ENCODE peak calls at places on chromosomes 12 and 14, in five cellular contexts. F is left ventricle myocardium superior; B is AG09319; L is stimulated activated naive B cell treated with anti-CD40 and anti-IgM and Interleukin-4, amounts not matched to agents 10 μg/mL and 1 μg/mL and 100 μg/mL, for 72 hours; R is T-helper 1 cell. A is an unnamed sample.

GRCh38 chr14:36817071-36817930 is 155.6 kb downstream of the PAX9 start:
- DNase-seq in F (no peak), B (no peak), L (no peak), R (no peak), A (no peak)

GRCh38 chr12:111396726-111397445 is 8.8 kb upstream of the SH2B3 start:
- DNase-seq in F (peak), B (peak), L (peak), R (peak), A (peak)

GRCh38 chr12:18158774-18159557 is 69.0 kb upstream of the RERGL start:
- DNase-seq in F (no peak), B (no peak), L (no peak), R (no peak), A (no peak)

GRCh38 chr14:36579573-36580140 is 2.8 kb downstream of the NKX2-8 start:
- DNase-seq in F (no peak), B (no peak), L (no peak), R (no peak), A (no peak)

GRCh38 chr14:79295385-79295784 is 915.9 kb downstream of the DIO2 start:
- DNase-seq in F (no peak), B (no peak), L (no peak), R (no peak), A (no peak)

GRCh38 chr12:67048371-67048770 is 220.8 kb upstream of the CAND1 start:
- DNase-seq in F (no peak), B (no peak), L (no peak), R (no peak), A (no peak)

GRCh38 chr14:94157195-94157594 is 16.9 kb upstream of the PPP4R4 start:
- DNase-seq in F (no peak), B (no peak), L (no peak), R (no peak), A (no peak)

GRCh38 chr14:76924363-76925151 is 98.3 kb downstream of the LRRC74A start:
- DNase-seq in F (no peak), B (no peak), L (no peak), R (no peak), A (no peak)

GRCh38 chr14:99806040-99806439 is 12.8 kb downstream of the EML1 start:
- DNase-seq in F (no peak), B (no peak), L (no peak), R (no peak), A (no peak)

GRCh38 chr12:121453629-121454028 is 53.7 kb downstream of the RNF34 start:
- DNase-seq in F (peak), B (no peak), L (no peak), R (no peak), A (no peak)

GRCh38 chr14:24273422-24273998 is 2.1 kb upstream of the RABGGTA start:
- DNase-seq in F (no peak), B (no peak), L (no peak), R (no peak), A (no peak)

GRCh38 chr14:52821805-52822250 is 30.4 kb upstream of the GNPNAT1 start:
- DNase-seq in F (no peak), B (no peak), L (no peak), R (no peak), A (no peak)

GRCh38 chr12:116397148-116397547 is 119.7 kb upstream of the MED13L start:
- DNase-seq in F (no peak), B (no peak), L (no peak), R (no peak), A (no peak)

GRCh38 chr12:129772463-129773169 is 131.2 kb downstream of the TMEM132D start:
- DNase-seq in F (no peak), B (no peak), L (no peak), R (no peak), A (no peak)

GRCh38 chr14:50541159-50541567 is 8.8 kb upstream of the MAP4K5 start:
- DNase-seq in F (no peak), B (no peak), L (no peak), R (no peak), A (no peak)

GRCh38 chr12:52241205-52241842 is 8.3 kb downstream of the KRT7 start:
- DNase-seq in F (no peak), B (no peak), L (no peak), R (no peak), A (no peak)

GRCh38 chr14:90416649-90417237 is 19.9 kb downstream of the CALM1 start:
- DNase-seq in F (no peak), B (no peak), L (no peak), R (no peak), A (no peak)

A was measured in AG04450.